ENCODE peak calls at places on chromosomes 16 and 17, in five cellular contexts. X, Z, D, L and G are unnamed samples.
A peak's percentile ranks its signal among the peaks of the same experiment; 100 is the strongest.

GRCh38 chr16:85556456-85557082 is 56.6 kb upstream of the GSE1 start:
- DNase-seq in X (peak; percentile 66), L (peak; percentile 52), Z (no peak), D (no peak), G (peak; percentile 63)

GRCh38 chr17:79658811-79659207 is 48.0 kb upstream of the RBFOX3 start:
- DNase-seq in Z (no peak), L (no peak), D (peak; percentile 35), X (no peak), G (peak; percentile 28)

GRCh38 chr17:81551458-81552243 is 502 bp downstream of the FAAP100 start:
- DNase-seq in D (no peak), X (peak; percentile 56), L (no peak), Z (peak; percentile 13), G (peak; percentile 69)

GRCh38 chr17:74430706-74431567 is 951 bp upstream of the GPRC5C start:
- DNase-seq in Z (peak; percentile 57), D (peak; percentile 93), L (peak; percentile 65), X (peak; percentile 43), G (peak; percentile 62)

GRCh38 chr16:15770512-15770911 is 86.3 kb downstream of the MYH11 start:
- DNase-seq in Z (no peak), D (peak; percentile 75), L (no peak), X (peak; percentile 85), G (peak; percentile 75)

GRCh38 chr17:48181653-48182052 is 74.1 kb downstream of the SNX11 start:
- DNase-seq in Z (no peak), X (no peak), L (no peak), D (no peak), G (no peak)

GRCh38 chr17:15036238-15036637 is 228.9 kb downstream of the PMP22 start:
- DNase-seq in D (no peak), Z (no peak), L (no peak), X (no peak), G (no peak)

GRCh38 chr16:7086842-7087616 is 245.6 kb upstream of the RBFOX1 start:
- DNase-seq in D (no peak), Z (no peak), L (no peak), X (no peak), G (no peak)

GRCh38 chr17:43924558-43924957 is 17.2 kb upstream of the MPP2 start:
- DNase-seq in X (no peak), L (no peak), Z (no peak), D (no peak), G (no peak)

GRCh38 chr16:937311-937710 is 33.5 kb downstream of the LMF1 start:
- DNase-seq in Z (no peak), X (no peak), D (no peak), L (no peak), G (no peak)

GRCh38 chr17:17749921-17750320 is 68.7 kb downstream of the RAI1 start:
- DNase-seq in D (peak; percentile 79), Z (peak; percentile 40), L (no peak), X (peak; percentile 70), G (peak; percentile 60)

GRCh38 chr16:61370564-61370963 is 665.7 kb downstream of the CDH8 start:
- DNase-seq in D (no peak), X (no peak), Z (no peak), L (no peak), G (no peak)

GRCh38 chr17:27049104-27049784 is 244.7 kb upstream of the WSB1 start:
- DNase-seq in L (no peak), X (no peak), Z (no peak), D (no peak), G (no peak)

GRCh38 chr16:65825191-65825856 is 541.2 kb upstream of the CDH5 start:
- DNase-seq in L (no peak), Z (no peak), X (no peak), D (no peak), G (no peak)

GRCh38 chr17:2936771-2937321 is 126.6 kb downstream of the OR1D5 start:
- DNase-seq in X (no peak), Z (no peak), D (no peak), L (no peak), G (no peak)

GRCh38 chr17:49219987-49220386 is 9.5 kb downstream of the ABI3 start:
- DNase-seq in Z (no peak), X (no peak), D (no peak), L (no peak), G (no peak)

GRCh38 chr17:57663326-57664070 is 81.6 kb downstream of the CCDC182 start:
- DNase-seq in X (no peak), D (peak; percentile 61), L (no peak), Z (no peak), G (no peak)

GRCh38 chr17:39666601-39667261 is 1.5 kb upstream of the PNMT start:
- DNase-seq in L (no peak), X (no peak), D (peak; percentile 87), Z (no peak), G (no peak)

GRCh38 chr17:410674-411401 is 58.2 kb upstream of the RPH3AL start:
- DNase-seq in Z (no peak), X (no peak), L (no peak), D (no peak), G (no peak)

GRCh38 chr17:16428098-16428882 is 12.9 kb downstream of the TRPV2 start:
- DNase-seq in D (no peak), L (no peak), Z (no peak), X (no peak), G (peak; percentile 75)

GRCh38 chr17:45108595-45109521 is 23.5 kb downstream of the PLCD3 start:
- DNase-seq in D (no peak), X (no peak), Z (no peak), L (no peak), G (no peak)

GRCh38 chr16:58494981-58495860 is 4.7 kb upstream of the NDRG4 start:
- DNase-seq in X (peak; percentile 99), L (no peak), D (peak; percentile 91), Z (peak; percentile 88), G (peak; percentile 97)

GRCh38 chr16:23705517-23705902 is 7.5 kb downstream of the ERN2 start:
- DNase-seq in Z (no peak), X (no peak), L (no peak), D (no peak), G (no peak)

GRCh38 chr16:55073830-55074229 is 143.2 kb downstream of the IRX5 start:
- DNase-seq in Z (no peak), X (no peak), D (peak; percentile 19), L (no peak), G (no peak)

GRCh38 chr16:8957509-8958157 is 6.1 kb downstream of the USP7 start:
- DNase-seq in L (no peak), D (no peak), X (no peak), Z (no peak), G (no peak)

GRCh38 chr17:39099686-39100293 is 51.6 kb downstream of the PLXDC1 start:
- DNase-seq in X (peak; percentile 76), D (no peak), Z (peak; percentile 69), L (no peak), G (no peak)

GRCh38 chr16:87376660-87377059 is 6.9 kb downstream of the FBXO31 start:
- DNase-seq in Z (no peak), X (no peak), L (no peak), D (no peak), G (no peak)

GRCh38 chr17:354651-355556 is 2.3 kb upstream of the RPH3AL start:
- DNase-seq in Z (no peak), X (no peak), D (no peak), L (no peak), G (no peak)

GRCh38 chr16:46961373-46962353 is 11.8 kb downstream of the DNAJA2 start:
- DNase-seq in X (no peak), L (no peak), Z (no peak), D (no peak), G (peak; percentile 27)

GRCh38 chr16:12569061-12569460 is 234.6 kb downstream of the CPPED1 start:
- DNase-seq in X (no peak), L (no peak), D (no peak), Z (no peak), G (no peak)

GRCh38 chr16:87305505-87306391 is 11.4 kb downstream of the C16orf95 start:
- DNase-seq in X (peak; percentile 89), L (no peak), D (no peak), Z (no peak), G (peak; percentile 64)

GRCh38 chr16:12794486-12795399 is 8.9 kb downstream of the CPPED1 start:
- DNase-seq in X (no peak), L (no peak), Z (no peak), D (no peak), G (no peak)